ENCODE peak calls at places on chromosomes 13 and 19, in nine cellular contexts. D is activated naive CD8-positive, alpha-beta T cell treated with anti-CD3 and anti-CD28 coated beads for 36 hours; W is stimulated activated CD4-positive, alpha-beta T cell treated with anti-CD3 and anti-CD28 coated beads, Interleukin-2, amount 100 ng/mL, for 24 hours; G is amygdala; L is cardiac fibroblast; U is left cardiac atrium; E is activated effector memory CD4-positive, alpha-beta T cell treated with anti-CD3 and anti-CD28 coated beads, Interleukin-2, amount 50 U/mL, for 16 hours; K is fibroblast of pulmonary artery; J is stimulated activated naive B cell treated with anti-CD40 and anti-IgM and Interleukin-4, amounts not matched to agents 10 μg/mL and 1 μg/mL and 100 μg/mL, for 72 hours. Z is an unnamed sample.

GRCh38 chr13:113152894-113153809 is 5.3 kb upstream of the PROZ start:
- DNase-seq in D (peak; percentile 18), J (no peak), W (no peak), E (peak; percentile 74), U (peak; percentile 63), L (peak; percentile 11), G (no peak), K (peak; percentile 17), Z (no peak)

GRCh38 chr13:82976499-82976898 is 905.8 kb downstream of the SLITRK1 start:
- DNase-seq in W (no peak), K (peak; percentile 13), J (no peak), U (no peak), G (no peak), E (no peak), L (peak; percentile 11), D (no peak), Z (no peak)

GRCh38 chr19:1066251-1066747 is 668 bp upstream of the ARHGAP45 start:
- DNase-seq in L (no peak), U (no peak), G (no peak), J (no peak), K (no peak), D (no peak), E (no peak), W (no peak), Z (no peak)

GRCh38 chr19:18397242-18398202 is at the start of gene LRRC25:
- DNase-seq in L (no peak), J (peak; percentile 64), E (no peak), G (no peak), K (no peak), U (peak; percentile 60), W (no peak), D (no peak), Z (no peak)

GRCh38 chr19:4217429-4218264 is 11.7 kb upstream of the EBI3 start:
- DNase-seq in L (no peak), J (no peak), E (no peak), U (no peak), G (no peak), D (no peak), W (no peak), K (no peak), Z (no peak)

GRCh38 chr13:101297794-101298193 is 118.5 kb downstream of the NALCN start:
- DNase-seq in G (no peak), U (no peak), E (no peak), J (no peak), K (no peak), D (no peak), L (no peak), W (no peak), Z (no peak)

GRCh38 chr13:113875829-113876228 is 12.0 kb upstream of the GAS6 start:
- DNase-seq in J (no peak), D (no peak), W (no peak), E (peak; percentile 53), G (no peak), U (no peak), K (no peak), L (no peak), Z (no peak)

GRCh38 chr13:84430015-84430414 is 547.7 kb upstream of the SLITRK1 start:
- DNase-seq in D (no peak), L (peak; percentile 47), W (no peak), K (peak; percentile 46), J (no peak), U (no peak), G (no peak), E (no peak), Z (no peak)

GRCh38 chr19:35587326-35587725 is 1.4 kb downstream of the PMIS2 start:
- DNase-seq in G (no peak), D (no peak), L (peak; percentile 35), J (no peak), E (no peak), K (peak; percentile 39), W (no peak), U (no peak), Z (no peak)